ENCODE peak calls at places on chromosomes 11 and 22, in seven cellular contexts. Y is NCI-H774, K is progenitor cell of endocrine pancreas, X is HAP-1, J is pons, N is stomach, W is cardiac septum. I is an unnamed sample.

GRCh38 chr22:20956258-20957117 is 10.6 kb upstream of the AIFM3 start:
- DNase-seq in N (no peak), J (no peak), Y (no peak), X (no peak), W (no peak), K (no peak), I (peak)

GRCh38 chr22:24521791-24522245 is 26.7 kb downstream of the UPB1 start:
- DNase-seq in W (no peak), J (no peak), Y (peak), X (peak), K (peak), N (peak), I (peak)

GRCh38 chr11:27204527-27204926 is 158.5 kb downstream of the CCDC34 start:
- DNase-seq in N (no peak), Y (no peak), K (no peak), J (no peak), W (no peak), X (no peak), I (no peak)

GRCh38 chr22:41021039-41021654 is 70.0 kb downstream of the RBX1 start:
- DNase-seq in X (no peak), K (no peak), N (no peak), J (peak), W (no peak), Y (no peak), I (no peak)

GRCh38 chr11:118634435-118635236 is 27.2 kb downstream of the PHLDB1 start:
- DNase-seq in N (peak), K (peak), J (no peak), W (peak), Y (peak), X (no peak), I (peak)

GRCh38 chr11:27864046-27865025 is 164.1 kb upstream of the BDNF start:
- DNase-seq in K (no peak), J (no peak), N (no peak), W (no peak), Y (no peak), X (no peak), I (no peak)

GRCh38 chr11:69460540-69461257 is 20.8 kb upstream of the LINC01488 start:
- DNase-seq in Y (no peak), N (no peak), J (no peak), X (no peak), W (no peak), K (no peak), I (peak)

GRCh38 chr11:93842461-93842860 is 8.0 kb downstream of the VSTM5 start:
- DNase-seq in K (no peak), X (no peak), N (peak), Y (no peak), W (no peak), J (no peak), I (peak)

GRCh38 chr11:26741036-26741435 is 19.2 kb upstream of the SLC5A12 start:
- DNase-seq in J (no peak), W (no peak), N (no peak), K (no peak), Y (peak), X (no peak), I (peak)

GRCh38 chr11:71383461-71383860 is 64.7 kb downstream of the DHCR7 start:
- DNase-seq in K (no peak), N (no peak), Y (no peak), X (no peak), J (no peak), W (no peak), I (no peak)

GRCh38 chr11:30564994-30565393 is 21.2 kb downstream of the MPPED2 start:
- DNase-seq in K (no peak), W (no peak), N (no peak), X (no peak), Y (no peak), J (no peak), I (no peak)

GRCh38 chr11:24324211-24324610 is 172.6 kb upstream of the LUZP2 start:
- DNase-seq in N (no peak), K (no peak), W (no peak), J (no peak), Y (no peak), X (no peak), I (no peak)

GRCh38 chr11:130449246-130449990 is 973 bp downstream of the ADAMTS15 start:
- DNase-seq in W (no peak), K (no peak), N (no peak), Y (no peak), X (no peak), J (no peak), I (no peak)

GRCh38 chr22:42747701-42748513 is 27.2 kb upstream of the A4GALT start:
- DNase-seq in K (no peak), J (no peak), W (no peak), X (no peak), N (no peak), Y (no peak), I (peak)

GRCh38 chr11:8833568-8834275 is 77.3 kb upstream of the AKIP1 start:
- DNase-seq in Y (no peak), X (no peak), W (no peak), J (no peak), N (no peak), K (no peak), I (no peak)

GRCh38 chr11:129440028-129440630 is 64.5 kb downstream of the BARX2 start:
- DNase-seq in X (no peak), W (no peak), N (no peak), Y (peak), K (no peak), J (no peak), I (no peak)

GRCh38 chr11:117815262-117815803 is 9.2 kb downstream of the FXYD2 start:
- DNase-seq in K (no peak), X (no peak), N (no peak), J (peak), W (no peak), Y (no peak), I (no peak)

GRCh38 chr22:31947296-31947695 is 3.0 kb downstream of the YWHAH start:
- DNase-seq in K (no peak), J (peak), X (peak), N (no peak), W (no peak), Y (no peak), I (no peak)

GRCh38 chr11:25200925-25201324 is 704.1 kb downstream of the LUZP2 start:
- DNase-seq in X (no peak), J (no peak), N (no peak), Y (no peak), K (no peak), W (no peak), I (no peak)

GRCh38 chr11:82682003-82682751 is 51.5 kb downstream of the FAM181B start:
- DNase-seq in Y (peak), K (no peak), N (no peak), W (no peak), X (peak), J (peak), I (peak)

GRCh38 chr11:113193894-113194293 is 120.5 kb upstream of the TTC12 start:
- DNase-seq in N (peak), J (no peak), X (no peak), W (no peak), K (no peak), Y (no peak), I (no peak)

GRCh38 chr11:66082936-66083698 is 13.0 kb downstream of the PACS1 start:
- DNase-seq in K (no peak), W (no peak), X (no peak), Y (peak), N (no peak), J (no peak), I (no peak)

GRCh38 chr22:38167988-38168407 is 13.6 kb downstream of the PLA2G6 start:
- DNase-seq in W (peak), X (no peak), N (peak), Y (no peak), K (no peak), J (peak), I (no peak)

GRCh38 chr22:40482391-40482790 is 112.0 kb downstream of the SGSM3 start:
- DNase-seq in K (no peak), N (no peak), Y (no peak), J (no peak), W (no peak), X (no peak), I (no peak)